ENCODE peak calls at places on chromosomes 2 and 18, in eight cellular contexts. J is activated naive CD4-positive, alpha-beta T cell treated with anti-CD3 and anti-CD28 coated beads, Interleukin-2, amount 50 U/mL, for 16 hours; F is AG08396; O is MCF 10A; W is C1 segment of cervical spinal cord; I is activated T-cell treated with anti-CD3 and anti-CD28 coated beads for 24 hours; K is left cardiac atrium; V is iPS DF 19.7. N is an unnamed sample.

GRCh38 chr2:67240507-67240906 is 156.6 kb upstream of the ETAA1 start:
- DNase-seq in J (no peak), F (no peak), O (peak), V (no peak), I (no peak), W (no peak), K (no peak), N (peak)

GRCh38 chr2:154049561-154049960 is 177.8 kb downstream of the GALNT13 start:
- DNase-seq in J (no peak), V (no peak), W (no peak), O (no peak), I (no peak), K (no peak), F (no peak), N (no peak)

GRCh38 chr2:207111757-207112156 is 54.0 kb downstream of the KLF7 start:
- DNase-seq in W (no peak), J (no peak), K (no peak), V (no peak), F (no peak), O (no peak), I (no peak), N (no peak)

GRCh38 chr2:68805025-68805424 is 66.2 kb downstream of the BMP10 start:
- DNase-seq in O (no peak), I (no peak), V (no peak), F (no peak), K (no peak), W (no peak), J (no peak), N (no peak)

GRCh38 chr18:79607361-79607930 is 72.2 kb upstream of the CTDP1 start:
- DNase-seq in J (no peak), O (no peak), I (no peak), W (no peak), K (peak), V (no peak), F (no peak), N (no peak)

GRCh38 chr18:51390695-51391094 is 193.2 kb upstream of the MEX3C start:
- DNase-seq in K (no peak), I (no peak), V (no peak), O (peak), W (no peak), F (no peak), J (no peak), N (no peak)

GRCh38 chr2:101282980-101283379 is 25.5 kb downstream of the RNF149 start:
- DNase-seq in F (no peak), J (no peak), V (no peak), K (no peak), I (no peak), O (no peak), W (no peak), N (no peak)

GRCh38 chr2:7634370-7634769 is 717.2 kb downstream of the RNF144A start:
- DNase-seq in K (no peak), O (no peak), I (no peak), W (no peak), V (no peak), J (no peak), F (no peak), N (no peak)

GRCh38 chr2:49532702-49533101 is 378.4 kb upstream of the FSHR start:
- DNase-seq in W (no peak), K (no peak), I (no peak), J (no peak), O (no peak), F (no peak), V (no peak), N (no peak)

GRCh38 chr2:67872481-67872880 is 190.3 kb downstream of the C1D start:
- DNase-seq in W (no peak), O (no peak), J (no peak), F (no peak), K (no peak), I (no peak), V (no peak), N (no peak)

GRCh38 chr2:10626837-10627236 is 62.9 kb downstream of the NOL10 start:
- DNase-seq in K (no peak), J (no peak), I (no peak), O (no peak), W (no peak), F (no peak), V (no peak), N (no peak)

GRCh38 chr2:104860141-104860790 is 6.4 kb downstream of the POU3F3 start:
- DNase-seq in F (no peak), K (no peak), J (no peak), V (no peak), O (no peak), W (no peak), I (no peak), N (no peak)

GRCh38 chr2:188187726-188188125 is 103.9 kb upstream of the GULP1 start:
- DNase-seq in K (no peak), I (no peak), J (no peak), O (no peak), V (no peak), W (no peak), F (no peak), N (no peak)

GRCh38 chr2:223055836-223056235 is 3.8 kb downstream of the KCNE4 start:
- DNase-seq in I (no peak), F (no peak), V (no peak), W (no peak), O (no peak), K (peak), J (no peak), N (no peak)

GRCh38 chr2:174153757-174154680 is 94.3 kb downstream of the OLA1 start:
- DNase-seq in O (peak), W (no peak), J (no peak), V (no peak), F (peak), I (no peak), K (no peak), N (no peak)

GRCh38 chr2:158931577-158931976 is 36.9 kb upstream of the TANC1 start:
- DNase-seq in W (no peak), I (no peak), K (no peak), O (peak), J (no peak), V (no peak), F (peak), N (no peak)

GRCh38 chr2:110858135-110858737 is 125.9 kb downstream of the ACOXL start:
- DNase-seq in W (peak), J (peak), I (peak), K (no peak), O (no peak), V (no peak), F (no peak), N (peak)

GRCh38 chr2:55357907-55358306 is 61.7 kb downstream of the CCDC88A start:
- DNase-seq in F (no peak), V (no peak), J (no peak), W (no peak), I (no peak), K (no peak), O (no peak), N (no peak)

GRCh38 chr2:174821628-174822027 is 57.4 kb upstream of the CHRNA1 start:
- DNase-seq in I (no peak), V (no peak), K (no peak), O (no peak), W (no peak), J (no peak), F (no peak), N (no peak)

GRCh38 chr18:70384181-70384790 is 95.4 kb downstream of the SOCS6 start:
- DNase-seq in V (no peak), F (peak), K (no peak), I (no peak), W (peak), O (peak), J (no peak), N (peak)

N was measured in mucosa of gallbladder.